ENCODE peak calls at places on chromosomes 3 and 15, in seven cellular contexts. One of them, this sample, is unnamed.

GRCh38 chr3:112778298-112779008 is 68.2 kb downstream of the CD200R1L start:
- ATAC-seq in HCT116: no peak
- ATAC-seq in K562: no peak
- ATAC-seq in HepG2: no peak
- ATAC-seq in Panc1: no peak
- ATAC-seq in upper lobe of left lung: peak
- ATAC-seq in GM12878: no peak
- ATAC-seq in this sample: peak

GRCh38 chr3:155131104-155131503 is 51.0 kb downstream of the MME start:
- ATAC-seq in HCT116: no peak
- ATAC-seq in K562: peak
- ATAC-seq in HepG2: no peak
- ATAC-seq in Panc1: no peak
- ATAC-seq in upper lobe of left lung: peak
- ATAC-seq in GM12878: peak
- ATAC-seq in this sample: no peak

GRCh38 chr15:78077860-78078187 is 313 bp upstream of the TBC1D2B start:
- ATAC-seq in HCT116: peak
- ATAC-seq in K562: peak
- ATAC-seq in HepG2: peak
- ATAC-seq in Panc1: peak
- ATAC-seq in upper lobe of left lung: peak
- ATAC-seq in GM12878: peak
- ATAC-seq in this sample: peak

GRCh38 chr15:74433592-74434259 is at the start of gene SEMA7A:
- ATAC-seq in HCT116: peak
- ATAC-seq in K562: peak
- ATAC-seq in HepG2: peak
- ATAC-seq in Panc1: peak
- ATAC-seq in upper lobe of left lung: peak
- ATAC-seq in GM12878: peak
- ATAC-seq in this sample: peak

GRCh38 chr3:53074366-53074696 is 28.5 kb upstream of the SFMBT1 start:
- ATAC-seq in HCT116: no peak
- ATAC-seq in K562: no peak
- ATAC-seq in HepG2: no peak
- ATAC-seq in Panc1: no peak
- ATAC-seq in upper lobe of left lung: no peak
- ATAC-seq in GM12878: no peak
- ATAC-seq in this sample: no peak

GRCh38 chr3:12656193-12656592 is 7.7 kb downstream of the RAF1 start:
- ATAC-seq in HCT116: peak
- ATAC-seq in K562: peak
- ATAC-seq in HepG2: peak
- ATAC-seq in Panc1: no peak
- ATAC-seq in upper lobe of left lung: no peak
- ATAC-seq in GM12878: peak
- ATAC-seq in this sample: no peak

GRCh38 chr3:79040701-79041100 is 727.1 kb downstream of the ROBO1 start:
- ATAC-seq in HCT116: no peak
- ATAC-seq in K562: no peak
- ATAC-seq in HepG2: no peak
- ATAC-seq in Panc1: no peak
- ATAC-seq in upper lobe of left lung: peak
- ATAC-seq in GM12878: no peak
- ATAC-seq in this sample: no peak

GRCh38 chr3:27877122-27878011 is 155.2 kb upstream of the EOMES start:
- ATAC-seq in HCT116: no peak
- ATAC-seq in K562: no peak
- ATAC-seq in HepG2: no peak
- ATAC-seq in Panc1: no peak
- ATAC-seq in upper lobe of left lung: no peak
- ATAC-seq in GM12878: no peak
- ATAC-seq in this sample: no peak

GRCh38 chr3:59820352-59820934 is 770.6 kb upstream of the CFAP20DC start:
- ATAC-seq in HCT116: no peak
- ATAC-seq in K562: no peak
- ATAC-seq in HepG2: no peak
- ATAC-seq in Panc1: no peak
- ATAC-seq in upper lobe of left lung: no peak
- ATAC-seq in GM12878: no peak
- ATAC-seq in this sample: no peak

GRCh38 chr3:102053375-102053989 is 204.2 kb downstream of the NFKBIZ start:
- ATAC-seq in HCT116: no peak
- ATAC-seq in K562: no peak
- ATAC-seq in HepG2: no peak
- ATAC-seq in Panc1: peak
- ATAC-seq in upper lobe of left lung: peak
- ATAC-seq in GM12878: peak
- ATAC-seq in this sample: peak

GRCh38 chr3:49166752-49167556 is 823 bp upstream of the CCDC71 start:
- ATAC-seq in HCT116: no peak
- ATAC-seq in K562: no peak
- ATAC-seq in HepG2: peak
- ATAC-seq in Panc1: no peak
- ATAC-seq in upper lobe of left lung: no peak
- ATAC-seq in GM12878: no peak
- ATAC-seq in this sample: no peak

GRCh38 chr15:100263721-100264455 is 77.9 kb downstream of the ADAMTS17 start:
- ATAC-seq in HCT116: no peak
- ATAC-seq in K562: no peak
- ATAC-seq in HepG2: no peak
- ATAC-seq in Panc1: no peak
- ATAC-seq in upper lobe of left lung: no peak
- ATAC-seq in GM12878: no peak
- ATAC-seq in this sample: no peak

GRCh38 chr3:127135241-127136023 is 57.5 kb upstream of the PRR23E start:
- ATAC-seq in HCT116: no peak
- ATAC-seq in K562: no peak
- ATAC-seq in HepG2: no peak
- ATAC-seq in Panc1: peak
- ATAC-seq in upper lobe of left lung: peak
- ATAC-seq in GM12878: no peak
- ATAC-seq in this sample: peak

GRCh38 chr3:165444745-165445144 is 248.6 kb upstream of the SLITRK3 start:
- ATAC-seq in HCT116: no peak
- ATAC-seq in K562: no peak
- ATAC-seq in HepG2: no peak
- ATAC-seq in Panc1: no peak
- ATAC-seq in upper lobe of left lung: no peak
- ATAC-seq in GM12878: peak
- ATAC-seq in this sample: no peak

GRCh38 chr3:157614896-157615295 is 111.7 kb upstream of the VEPH1 start:
- ATAC-seq in HCT116: no peak
- ATAC-seq in K562: no peak
- ATAC-seq in HepG2: no peak
- ATAC-seq in Panc1: no peak
- ATAC-seq in upper lobe of left lung: no peak
- ATAC-seq in GM12878: no peak
- ATAC-seq in this sample: no peak

GRCh38 chr3:27079427-27080105 is 289.6 kb downstream of the NEK10 start:
- ATAC-seq in HCT116: no peak
- ATAC-seq in K562: no peak
- ATAC-seq in HepG2: no peak
- ATAC-seq in Panc1: no peak
- ATAC-seq in upper lobe of left lung: no peak
- ATAC-seq in GM12878: no peak
- ATAC-seq in this sample: no peak

GRCh38 chr3:105561875-105562274 is 195.2 kb downstream of the ALCAM start:
- ATAC-seq in HCT116: no peak
- ATAC-seq in K562: no peak
- ATAC-seq in HepG2: no peak
- ATAC-seq in Panc1: no peak
- ATAC-seq in upper lobe of left lung: no peak
- ATAC-seq in GM12878: peak
- ATAC-seq in this sample: no peak

GRCh38 chr3:9503283-9503682 is 50.3 kb downstream of the LHFPL4 start:
- ATAC-seq in HCT116: peak
- ATAC-seq in K562: peak
- ATAC-seq in HepG2: peak
- ATAC-seq in Panc1: peak
- ATAC-seq in upper lobe of left lung: peak
- ATAC-seq in GM12878: peak
- ATAC-seq in this sample: no peak

GRCh38 chr15:49196856-49197255 is 26.8 kb downstream of the GALK2 start:
- ATAC-seq in HCT116: no peak
- ATAC-seq in K562: no peak
- ATAC-seq in HepG2: no peak
- ATAC-seq in Panc1: no peak
- ATAC-seq in upper lobe of left lung: no peak
- ATAC-seq in GM12878: no peak
- ATAC-seq in this sample: no peak

GRCh38 chr3:172057624-172058023 is 18.2 kb downstream of the FNDC3B start:
- ATAC-seq in HCT116: no peak
- ATAC-seq in K562: no peak
- ATAC-seq in HepG2: no peak
- ATAC-seq in Panc1: no peak
- ATAC-seq in upper lobe of left lung: no peak
- ATAC-seq in GM12878: no peak
- ATAC-seq in this sample: no peak

GRCh38 chr3:120473896-120474675 is 23.3 kb upstream of the FSTL1 start:
- ATAC-seq in HCT116: no peak
- ATAC-seq in K562: no peak
- ATAC-seq in HepG2: no peak
- ATAC-seq in Panc1: no peak
- ATAC-seq in upper lobe of left lung: no peak
- ATAC-seq in GM12878: no peak
- ATAC-seq in this sample: no peak

GRCh38 chr15:100340721-100341661 is 784 bp downstream of the ADAMTS17 start:
- ATAC-seq in HCT116: peak
- ATAC-seq in K562: no peak
- ATAC-seq in HepG2: no peak
- ATAC-seq in Panc1: peak
- ATAC-seq in upper lobe of left lung: peak
- ATAC-seq in GM12878: no peak
- ATAC-seq in this sample: peak

GRCh38 chr3:63644212-63644777 is 8.2 kb upstream of the SNTN start:
- ATAC-seq in HCT116: no peak
- ATAC-seq in K562: no peak
- ATAC-seq in HepG2: no peak
- ATAC-seq in Panc1: no peak
- ATAC-seq in upper lobe of left lung: no peak
- ATAC-seq in GM12878: no peak
- ATAC-seq in this sample: no peak

GRCh38 chr3:30681276-30682211 is 75.1 kb downstream of the TGFBR2 start:
- ATAC-seq in HCT116: peak
- ATAC-seq in K562: no peak
- ATAC-seq in HepG2: peak
- ATAC-seq in Panc1: peak
- ATAC-seq in upper lobe of left lung: peak
- ATAC-seq in GM12878: no peak
- ATAC-seq in this sample: peak

GRCh38 chr3:12178091-12178820 is 19.5 kb upstream of the TIMP4 start:
- ATAC-seq in HCT116: no peak
- ATAC-seq in K562: no peak
- ATAC-seq in HepG2: no peak
- ATAC-seq in Panc1: no peak
- ATAC-seq in upper lobe of left lung: peak
- ATAC-seq in GM12878: no peak
- ATAC-seq in this sample: peak

DNA sequence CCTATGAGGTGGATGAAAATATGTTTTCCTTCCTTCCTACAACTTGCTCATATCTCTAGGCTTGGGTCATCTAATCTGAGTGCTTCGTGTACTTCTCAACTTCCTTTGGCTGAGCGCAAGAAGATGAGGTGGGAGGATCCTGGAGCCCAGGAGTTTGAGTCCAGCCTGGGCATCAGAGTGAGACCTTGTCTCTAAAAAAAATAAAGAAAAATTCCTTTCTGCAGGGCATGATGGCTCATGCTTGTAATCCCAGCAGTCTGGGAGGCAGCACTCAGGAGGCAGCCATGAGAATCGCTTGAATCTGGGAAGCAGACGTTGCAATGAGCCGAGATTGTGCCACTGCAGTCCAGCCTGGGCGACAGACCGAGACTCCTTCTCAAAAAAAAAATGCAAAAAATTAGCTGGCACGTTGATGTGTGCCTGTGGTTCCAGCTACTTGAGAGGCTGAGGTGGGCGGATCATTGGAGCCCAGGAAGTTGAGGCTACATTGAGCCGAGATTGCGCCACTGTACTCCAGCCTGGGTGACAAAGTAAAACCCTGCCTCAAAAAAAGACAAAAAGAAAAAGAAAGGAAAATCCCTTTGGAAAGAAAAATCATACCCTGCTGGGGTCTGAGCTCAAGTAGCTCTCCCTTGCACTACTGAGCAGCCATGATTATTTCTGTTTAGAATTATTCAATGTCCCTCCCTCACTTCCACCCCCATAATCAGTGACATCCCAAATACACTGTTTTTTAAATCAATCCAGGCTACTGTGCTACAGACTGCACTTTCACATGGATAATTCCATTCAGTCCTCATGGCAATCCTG is 28.0 kb upstream of the RAB11A start:
- ATAC-seq in HCT116: no peak
- ATAC-seq in K562: peak
- ATAC-seq in HepG2: peak
- ATAC-seq in Panc1: peak
- ATAC-seq in upper lobe of left lung: peak
- ATAC-seq in GM12878: no peak
- ATAC-seq in this sample: no peak
- TF ChIP-seq POLR2AphosphoS5 in HCT116: no peak
- TF ChIP-seq POLR2AphosphoS5 in K562: no peak
- TF ChIP-seq POLR2AphosphoS5 in HepG2: no peak
- TF ChIP-seq POLR2AphosphoS5 in Panc1: no peak
- TF ChIP-seq POLR2AphosphoS5 in upper lobe of left lung: no peak
- TF ChIP-seq POLR2AphosphoS5 in GM12878: no peak
- TF ChIP-seq POLR2AphosphoS5 in this sample: no peak

GRCh38 chr3:72238341-72238740 is 453.4 kb upstream of the PROK2 start:
- ATAC-seq in HCT116: no peak
- ATAC-seq in K562: no peak
- ATAC-seq in HepG2: no peak
- ATAC-seq in Panc1: no peak
- ATAC-seq in upper lobe of left lung: no peak
- ATAC-seq in GM12878: no peak
- ATAC-seq in this sample: no peak
- TF ChIP-seq POLR2AphosphoS5 in HCT116: no peak
- TF ChIP-seq POLR2AphosphoS5 in K562: no peak
- TF ChIP-seq POLR2AphosphoS5 in HepG2: no peak
- TF ChIP-seq POLR2AphosphoS5 in Panc1: no peak
- TF ChIP-seq POLR2AphosphoS5 in upper lobe of left lung: no peak
- TF ChIP-seq POLR2AphosphoS5 in GM12878: no peak
- TF ChIP-seq POLR2AphosphoS5 in this sample: no peak

DNA sequence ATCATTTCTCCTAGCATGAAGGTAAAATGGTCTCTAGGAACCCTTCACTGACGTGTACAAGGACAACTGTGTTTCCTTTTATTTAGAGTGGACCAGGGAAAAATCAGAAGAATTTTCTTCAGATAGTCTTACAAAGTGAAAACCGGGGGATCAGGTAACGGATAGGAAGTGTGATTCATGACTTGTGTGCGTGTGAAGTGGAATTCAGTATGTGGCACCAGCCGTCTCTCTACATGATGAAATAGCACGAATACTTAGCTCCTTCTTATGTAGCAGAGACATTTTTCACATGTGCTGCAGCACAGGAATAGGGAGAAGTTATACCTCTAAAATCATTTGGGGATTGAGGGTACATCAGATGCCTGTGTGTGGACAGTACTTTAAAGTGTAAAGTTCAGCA is 159.2 kb downstream of the MEX3B start:
- ATAC-seq in HCT116: no peak
- ATAC-seq in K562: no peak
- ATAC-seq in HepG2: no peak
- ATAC-seq in Panc1: no peak
- ATAC-seq in upper lobe of left lung: no peak
- ATAC-seq in GM12878: no peak
- ATAC-seq in this sample: no peak
- TF ChIP-seq POLR2AphosphoS5 in HCT116: no peak
- TF ChIP-seq POLR2AphosphoS5 in K562: no peak
- TF ChIP-seq POLR2AphosphoS5 in HepG2: no peak
- TF ChIP-seq POLR2AphosphoS5 in Panc1: no peak
- TF ChIP-seq POLR2AphosphoS5 in upper lobe of left lung: no peak
- TF ChIP-seq POLR2AphosphoS5 in GM12878: no peak
- TF ChIP-seq POLR2AphosphoS5 in this sample: no peak

GRCh38 chr15:29785068-29785467 is 37.2 kb downstream of the TJP1 start:
- ATAC-seq in HCT116: no peak
- ATAC-seq in K562: no peak
- ATAC-seq in HepG2: no peak
- ATAC-seq in Panc1: no peak
- ATAC-seq in upper lobe of left lung: no peak
- ATAC-seq in GM12878: no peak
- ATAC-seq in this sample: no peak
- TF ChIP-seq POLR2AphosphoS5 in HCT116: no peak
- TF ChIP-seq POLR2AphosphoS5 in K562: no peak
- TF ChIP-seq POLR2AphosphoS5 in HepG2: no peak
- TF ChIP-seq POLR2AphosphoS5 in Panc1: no peak
- TF ChIP-seq POLR2AphosphoS5 in upper lobe of left lung: no peak
- TF ChIP-seq POLR2AphosphoS5 in GM12878: no peak
- TF ChIP-seq POLR2AphosphoS5 in this sample: peak

This sample was measured in gastroesophageal sphincter.